ENCODE peak calls at places on chromosome 16, in four cellular contexts. L, I, H and A are unnamed samples.

GRCh38 chr16:67968440-67969285 is at the start of gene SLC12A4:
- DNase-seq in L (no peak), I (peak; percentile 98), H (peak; percentile 86), A (no peak)

GRCh38 chr16:3949287-3949686 is 68.8 kb upstream of the CREBBP start:
- DNase-seq in L (no peak), I (no peak), H (no peak), A (no peak)

GRCh38 chr16:7746971-7747370 is 414.3 kb downstream of the RBFOX1 start:
- DNase-seq in L (no peak), I (no peak), H (no peak), A (no peak)

GRCh38 chr16:23771027-23771426 is 16.2 kb downstream of the CHP2 start:
- DNase-seq in L (no peak), I (no peak), H (no peak), A (no peak)

GRCh38 chr16:63787014-63787413 is 1334.8 kb downstream of the CDH11 start:
- DNase-seq in L (no peak), I (no peak), H (no peak), A (no peak)

GRCh38 chr16:6076631-6077030 is 979.0 kb upstream of the EEF2KMT start:
- DNase-seq in L (no peak), I (no peak), H (no peak), A (no peak)

GRCh38 chr16:24858219-24859041 is 12.7 kb downstream of the SLC5A11 start:
- DNase-seq in L (no peak), I (peak; percentile 74), H (peak; percentile 72), A (no peak)

GRCh38 chr16:79713609-79714309 is 113.2 kb upstream of the MAF start:
- DNase-seq in L (no peak), I (no peak), H (no peak), A (no peak)

GRCh38 chr16:10172848-10173655 is 9.2 kb downstream of the GRIN2A start:
- DNase-seq in L (no peak), I (peak; percentile 30), H (no peak), A (peak; percentile 4)

GRCh38 chr16:77951788-77952187 is 70.6 kb upstream of the CLEC3A start:
- DNase-seq in L (no peak), I (peak; percentile 30), H (peak; percentile 50), A (peak; percentile 21)

GRCh38 chr16:11310997-11311561 is 29.9 kb upstream of the PRM1 start:
- DNase-seq in L (no peak), I (no peak), H (no peak), A (peak; percentile 92)

GRCh38 chr16:27322858-27323780 is 9.3 kb downstream of the IL4R start:
- DNase-seq in L (no peak), I (no peak), H (peak; percentile 89), A (no peak)

GRCh38 chr16:56969769-56970168 is 8.0 kb downstream of the CETP start:
- DNase-seq in L (no peak), I (no peak), H (no peak), A (no peak)
- TF ChIP-seq CBX5 in L (no peak), I (no peak), H (no peak), A (no peak)

GRCh38 chr16:8886593-8887437 is 4.7 kb downstream of the LITAFD start:
- DNase-seq in L (no peak), I (no peak), H (no peak), A (no peak)
- TF ChIP-seq CBX5 in L (no peak), I (no peak), H (no peak), A (no peak)

DNA sequence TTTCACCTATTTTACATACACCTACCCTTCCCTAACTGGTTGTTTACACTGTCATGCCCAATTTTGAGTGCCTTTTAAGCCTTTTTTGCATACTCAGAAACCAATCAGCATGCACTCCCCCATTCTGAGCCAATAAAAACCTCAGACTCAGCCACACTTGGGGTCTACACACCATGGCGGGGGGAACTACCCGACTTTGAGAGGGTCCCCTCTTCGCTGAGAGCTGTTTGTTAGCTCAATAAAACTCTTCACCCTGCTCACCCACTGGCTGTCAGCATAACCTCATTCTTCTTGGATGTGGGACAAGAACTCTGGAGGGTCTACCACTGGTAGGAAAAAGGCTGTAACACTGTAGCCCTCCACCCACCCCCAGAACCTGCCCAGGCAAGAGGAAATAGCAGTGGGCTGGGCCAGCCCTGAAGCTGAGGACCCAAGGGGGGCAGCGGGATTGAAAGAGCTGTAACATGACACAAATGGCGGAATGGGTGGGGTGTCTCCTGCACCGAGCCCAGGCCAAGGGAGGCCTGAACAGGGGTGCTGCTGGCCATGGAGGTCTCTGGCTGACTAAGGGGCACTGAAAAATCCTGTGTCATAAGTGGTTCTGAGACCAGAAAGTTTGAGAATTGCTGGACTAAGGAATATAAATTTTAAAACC is 3.0 kb upstream of the FLYWCH2 start:
- DNase-seq in L (no peak), I (no peak), H (no peak), A (no peak)
- TF ChIP-seq CBX5 in L (no peak), I (no peak), H (no peak), A (no peak)

GRCh38 chr16:65229191-65229662 is 107.4 kb upstream of the CDH11 start:
- DNase-seq in L (no peak), I (no peak), H (no peak), A (no peak)
- TF ChIP-seq CBX5 in L (no peak), I (no peak), H (no peak), A (no peak)